ENCODE peak calls at places on chromosomes 4 and X, in ten cellular contexts. One of them, this sample, is unnamed.
A peak's percentile ranks its signal among the peaks of the same experiment; 100 is the strongest.

GRCh38 chr4:26076000-26076587 is 162.1 kb downstream of the SMIM20 start:
- DNase-seq in ovary: no peak
- DNase-seq in dorsolateral prefrontal cortex: no peak
- DNase-seq in uterus: no peak
- DNase-seq in OCI-LY7: no peak
- DNase-seq in body of pancreas: no peak
- DNase-seq in brain microvascular endothelial cell: no peak
- DNase-seq in A549: no peak
- DNase-seq in AG04450: no peak
- DNase-seq in mesendoderm: no peak
- DNase-seq in this sample: no peak

GRCh38 chrX:129785160-129785947 is 5.6 kb downstream of the SASH3 start:
- DNase-seq in uterus: no peak
- DNase-seq in ovary: no peak
- DNase-seq in A549: no peak
- DNase-seq in mesendoderm: no peak
- DNase-seq in AG04450: no peak
- DNase-seq in dorsolateral prefrontal cortex: no peak
- DNase-seq in brain microvascular endothelial cell: no peak
- DNase-seq in body of pancreas: no peak
- DNase-seq in OCI-LY7: no peak
- DNase-seq in this sample: no peak

GRCh38 chr4:161522031-161522430 is 641.8 kb downstream of the FSTL5 start:
- DNase-seq in AG04450: no peak
- DNase-seq in brain microvascular endothelial cell: no peak
- DNase-seq in mesendoderm: no peak
- DNase-seq in ovary: no peak
- DNase-seq in dorsolateral prefrontal cortex: no peak
- DNase-seq in OCI-LY7: no peak
- DNase-seq in body of pancreas: no peak
- DNase-seq in A549: no peak
- DNase-seq in uterus: no peak
- DNase-seq in this sample: no peak

GRCh38 chr4:24799544-24800272 is 4.3 kb downstream of the SOD3 start:
- DNase-seq in AG04450: no peak
- DNase-seq in dorsolateral prefrontal cortex: no peak
- DNase-seq in uterus: no peak
- DNase-seq in mesendoderm: peak; percentile 8
- DNase-seq in A549: no peak
- DNase-seq in OCI-LY7: no peak
- DNase-seq in body of pancreas: no peak
- DNase-seq in ovary: peak; percentile 21
- DNase-seq in brain microvascular endothelial cell: no peak
- DNase-seq in this sample: no peak

GRCh38 chr4:125703443-125703842 is 388.7 kb downstream of the FAT4 start:
- DNase-seq in AG04450: no peak
- DNase-seq in body of pancreas: no peak
- DNase-seq in dorsolateral prefrontal cortex: no peak
- DNase-seq in A549: no peak
- DNase-seq in ovary: no peak
- DNase-seq in brain microvascular endothelial cell: no peak
- DNase-seq in mesendoderm: no peak
- DNase-seq in uterus: no peak
- DNase-seq in OCI-LY7: no peak
- DNase-seq in this sample: no peak

GRCh38 chrX:115591420-115591819 is 30.4 kb downstream of the PLS3 start:
- DNase-seq in AG04450: no peak
- DNase-seq in mesendoderm: no peak
- DNase-seq in uterus: no peak
- DNase-seq in A549: no peak
- DNase-seq in OCI-LY7: no peak
- DNase-seq in dorsolateral prefrontal cortex: no peak
- DNase-seq in brain microvascular endothelial cell: no peak
- DNase-seq in body of pancreas: no peak
- DNase-seq in ovary: no peak
- DNase-seq in this sample: no peak

GRCh38 chr4:152935138-152935537 is 985 bp upstream of the FHDC1 start:
- DNase-seq in brain microvascular endothelial cell: no peak
- DNase-seq in ovary: no peak
- DNase-seq in A549: peak; percentile 18
- DNase-seq in mesendoderm: peak; percentile 92
- DNase-seq in OCI-LY7: no peak
- DNase-seq in dorsolateral prefrontal cortex: no peak
- DNase-seq in AG04450: no peak
- DNase-seq in uterus: no peak
- DNase-seq in body of pancreas: peak; percentile 67
- DNase-seq in this sample: peak; percentile 61

GRCh38 chrX:22800360-22800759 is 199.4 kb upstream of the DDX53 start:
- DNase-seq in body of pancreas: no peak
- DNase-seq in dorsolateral prefrontal cortex: no peak
- DNase-seq in brain microvascular endothelial cell: peak; percentile 81
- DNase-seq in AG04450: peak; percentile 66
- DNase-seq in uterus: peak; percentile 12
- DNase-seq in mesendoderm: peak; percentile 78
- DNase-seq in ovary: no peak
- DNase-seq in A549: no peak
- DNase-seq in OCI-LY7: no peak
- DNase-seq in this sample: no peak

GRCh38 chr4:186915816-186916215 is 192.2 kb upstream of the FAT1 start:
- DNase-seq in brain microvascular endothelial cell: no peak
- DNase-seq in ovary: no peak
- DNase-seq in OCI-LY7: no peak
- DNase-seq in dorsolateral prefrontal cortex: no peak
- DNase-seq in mesendoderm: peak; percentile 41
- DNase-seq in A549: no peak
- DNase-seq in AG04450: no peak
- DNase-seq in body of pancreas: no peak
- DNase-seq in uterus: no peak
- DNase-seq in this sample: no peak

GRCh38 chrX:134580947-134581346 is 77.3 kb downstream of the PLAC1 start:
- DNase-seq in AG04450: no peak
- DNase-seq in brain microvascular endothelial cell: no peak
- DNase-seq in dorsolateral prefrontal cortex: no peak
- DNase-seq in body of pancreas: no peak
- DNase-seq in uterus: no peak
- DNase-seq in mesendoderm: no peak
- DNase-seq in OCI-LY7: no peak
- DNase-seq in ovary: no peak
- DNase-seq in A549: no peak
- DNase-seq in this sample: no peak

GRCh38 chrX:151019837-151020236 is 36.7 kb downstream of the HMGB3 start:
- DNase-seq in ovary: no peak
- DNase-seq in OCI-LY7: no peak
- DNase-seq in A549: no peak
- DNase-seq in AG04450: peak; percentile 18
- DNase-seq in mesendoderm: no peak
- DNase-seq in dorsolateral prefrontal cortex: no peak
- DNase-seq in uterus: no peak
- DNase-seq in brain microvascular endothelial cell: peak; percentile 4
- DNase-seq in body of pancreas: no peak
- DNase-seq in this sample: no peak

GRCh38 chr4:183332447-183332846 is 10.2 kb upstream of the CLDN24 start:
- DNase-seq in mesendoderm: no peak
- DNase-seq in A549: no peak
- DNase-seq in AG04450: no peak
- DNase-seq in ovary: no peak
- DNase-seq in body of pancreas: no peak
- DNase-seq in brain microvascular endothelial cell: no peak
- DNase-seq in dorsolateral prefrontal cortex: peak; percentile 67
- DNase-seq in OCI-LY7: no peak
- DNase-seq in uterus: no peak
- DNase-seq in this sample: no peak

GRCh38 chr4:70969076-70969475 is 24.4 kb upstream of the DCK start:
- DNase-seq in A549: no peak
- DNase-seq in AG04450: no peak
- DNase-seq in uterus: no peak
- DNase-seq in mesendoderm: no peak
- DNase-seq in brain microvascular endothelial cell: no peak
- DNase-seq in ovary: no peak
- DNase-seq in body of pancreas: no peak
- DNase-seq in dorsolateral prefrontal cortex: no peak
- DNase-seq in OCI-LY7: no peak
- DNase-seq in this sample: no peak

GRCh38 chr4:1871471-1872021 is 353 bp downstream of the NSD2 start:
- DNase-seq in AG04450: no peak
- DNase-seq in A549: no peak
- DNase-seq in OCI-LY7: peak; percentile 50
- DNase-seq in brain microvascular endothelial cell: no peak
- DNase-seq in dorsolateral prefrontal cortex: no peak
- DNase-seq in mesendoderm: peak; percentile 47
- DNase-seq in body of pancreas: peak; percentile 30
- DNase-seq in uterus: peak; percentile 23
- DNase-seq in ovary: no peak
- DNase-seq in this sample: no peak

DNA sequence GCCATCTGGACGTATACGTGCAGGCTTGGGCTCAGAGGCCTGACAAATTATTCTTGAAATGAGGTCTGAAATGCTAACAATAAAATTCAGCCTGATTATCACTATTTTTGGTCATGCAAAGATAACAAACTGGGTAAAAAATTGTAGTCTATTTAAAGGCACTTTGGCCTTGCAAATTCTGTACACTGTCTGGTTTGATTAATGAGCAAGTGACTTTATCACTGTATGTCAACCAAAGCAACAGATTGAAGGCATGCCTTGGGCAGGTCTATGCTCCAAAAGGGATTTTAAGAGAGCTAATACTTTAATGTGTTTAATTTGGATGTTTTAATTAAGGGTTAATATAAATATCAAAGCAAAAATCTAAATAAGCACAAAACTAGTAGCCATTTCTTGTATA is 1034.9 kb upstream of the GRID2 start:
- DNase-seq in brain microvascular endothelial cell: no peak
- DNase-seq in mesendoderm: peak; percentile 35
- DNase-seq in body of pancreas: no peak
- DNase-seq in AG04450: no peak
- DNase-seq in A549: no peak
- DNase-seq in dorsolateral prefrontal cortex: no peak
- DNase-seq in uterus: no peak
- DNase-seq in ovary: no peak
- DNase-seq in OCI-LY7: no peak
- DNase-seq in this sample: no peak
- H3K27ac ChIP-seq in brain microvascular endothelial cell: no peak overlapping the region
- H3K27ac ChIP-seq in mesendoderm: no peak overlapping the region
- H3K27ac ChIP-seq in body of pancreas: no peak overlapping the region
- H3K27ac ChIP-seq in AG04450: no peak overlapping the region
- H3K27ac ChIP-seq in A549: no peak overlapping the region
- H3K27ac ChIP-seq in dorsolateral prefrontal cortex: no peak overlapping the region
- H3K27ac ChIP-seq in uterus: no peak overlapping the region
- H3K27ac ChIP-seq in ovary: no peak overlapping the region
- H3K27ac ChIP-seq in OCI-LY7: no peak overlapping the region
- H3K27ac ChIP-seq in this sample: no peak overlapping the region

GRCh38 chr4:67483868-67484602 is 61.3 kb downstream of the CENPC start:
- DNase-seq in mesendoderm: peak; percentile 83
- DNase-seq in AG04450: no peak
- DNase-seq in OCI-LY7: no peak
- DNase-seq in dorsolateral prefrontal cortex: no peak
- DNase-seq in uterus: no peak
- DNase-seq in body of pancreas: no peak
- DNase-seq in brain microvascular endothelial cell: peak; percentile 87
- DNase-seq in ovary: no peak
- DNase-seq in A549: no peak
- DNase-seq in this sample: no peak
- H3K4me3 ChIP-seq in mesendoderm: no peak overlapping the region
- H3K4me3 ChIP-seq in AG04450: no peak overlapping the region
- H3K4me3 ChIP-seq in OCI-LY7: no peak overlapping the region
- H3K4me3 ChIP-seq in dorsolateral prefrontal cortex: no peak overlapping the region
- H3K4me3 ChIP-seq in uterus: no peak overlapping the region
- H3K4me3 ChIP-seq in body of pancreas: no peak overlapping the region
- H3K4me3 ChIP-seq in brain microvascular endothelial cell: no peak overlapping the region
- H3K4me3 ChIP-seq in ovary: no peak overlapping the region
- H3K4me3 ChIP-seq in A549: no peak overlapping the region
- H3K4me3 ChIP-seq in this sample: no peak overlapping the region

DNA sequence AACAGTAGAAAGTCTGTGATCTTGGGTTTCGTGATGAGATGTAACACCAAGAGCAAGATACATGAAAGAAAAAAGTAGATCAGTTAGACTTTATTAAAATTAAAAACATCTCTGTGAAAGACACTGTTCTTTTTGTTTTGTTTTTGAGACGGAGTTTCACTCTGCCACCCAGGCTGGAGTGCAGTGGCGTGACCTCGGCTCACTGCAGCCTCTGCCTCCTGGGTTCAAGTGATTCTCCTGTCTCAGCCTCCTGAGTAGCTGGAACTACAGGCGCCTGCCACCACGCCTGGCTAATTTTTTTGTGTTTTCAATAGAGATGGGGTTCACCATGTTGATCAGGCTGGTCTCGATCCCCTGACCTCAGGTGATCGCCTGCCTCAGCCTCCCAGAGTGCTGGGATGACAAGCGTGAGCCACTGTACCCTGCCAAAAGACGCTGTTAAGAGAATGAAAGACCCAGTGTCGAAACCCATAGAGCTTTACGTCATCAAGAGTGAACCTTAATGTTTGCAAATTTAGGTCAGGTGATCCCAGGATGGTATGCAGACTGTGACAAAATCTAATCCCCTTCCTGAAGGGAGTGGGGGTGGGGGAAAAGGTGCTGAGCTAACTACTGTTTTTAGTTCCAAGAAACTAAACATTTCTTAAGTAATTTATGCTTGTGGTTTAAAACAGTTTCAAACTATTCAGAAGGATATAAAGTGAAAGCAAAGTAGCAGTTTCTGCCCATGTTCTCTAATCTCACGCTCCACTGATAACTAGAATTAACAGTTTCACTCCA is 8.0 kb downstream of the OFD1 start:
- DNase-seq in OCI-LY7: peak; percentile 34
- DNase-seq in AG04450: no peak
- DNase-seq in mesendoderm: peak; percentile 76
- DNase-seq in dorsolateral prefrontal cortex: no peak
- DNase-seq in A549: no peak
- DNase-seq in uterus: no peak
- DNase-seq in ovary: no peak
- DNase-seq in body of pancreas: no peak
- DNase-seq in brain microvascular endothelial cell: no peak
- DNase-seq in this sample: no peak
- H3K27ac ChIP-seq in OCI-LY7: peak overlapping the region; percentile 78
- H3K27ac ChIP-seq in AG04450: no peak overlapping the region
- H3K27ac ChIP-seq in mesendoderm: no peak overlapping the region
- H3K27ac ChIP-seq in dorsolateral prefrontal cortex: no peak overlapping the region
- H3K27ac ChIP-seq in A549: no peak overlapping the region
- H3K27ac ChIP-seq in uterus: peak overlapping the region; percentile 49
- H3K27ac ChIP-seq in ovary: no peak overlapping the region
- H3K27ac ChIP-seq in body of pancreas: peak overlapping the region; percentile 53
- H3K27ac ChIP-seq in brain microvascular endothelial cell: no peak overlapping the region
- H3K27ac ChIP-seq in this sample: no peak overlapping the region

DNA sequence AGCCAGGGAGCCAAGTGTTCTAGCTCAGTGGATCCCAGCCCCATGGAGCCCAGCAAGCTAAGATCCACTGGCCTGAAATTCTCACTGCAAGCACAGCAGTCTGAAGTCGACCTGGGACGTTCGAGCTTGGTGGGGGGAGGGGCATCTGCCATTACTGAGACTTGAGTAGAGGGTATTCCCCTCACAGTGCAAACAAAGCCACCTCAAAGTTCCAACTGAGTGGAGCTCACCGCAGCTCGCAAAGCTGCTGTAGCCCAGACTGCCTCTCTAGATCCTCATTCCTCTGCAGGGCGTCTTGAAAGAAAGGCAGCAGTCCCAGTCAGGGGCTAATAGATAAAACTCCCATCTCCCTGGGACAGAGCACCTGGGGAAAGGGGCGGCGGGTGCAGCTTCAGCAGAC is 226.3 kb downstream of the ZIC3 start:
- DNase-seq in body of pancreas: no peak
- DNase-seq in dorsolateral prefrontal cortex: no peak
- DNase-seq in brain microvascular endothelial cell: no peak
- DNase-seq in ovary: no peak
- DNase-seq in A549: no peak
- DNase-seq in OCI-LY7: no peak
- DNase-seq in mesendoderm: peak; percentile 7
- DNase-seq in uterus: no peak
- DNase-seq in AG04450: no peak
- DNase-seq in this sample: no peak
- H3K4me3 ChIP-seq in body of pancreas: no peak overlapping the region
- H3K4me3 ChIP-seq in dorsolateral prefrontal cortex: no peak overlapping the region
- H3K4me3 ChIP-seq in brain microvascular endothelial cell: no peak overlapping the region
- H3K4me3 ChIP-seq in ovary: no peak overlapping the region
- H3K4me3 ChIP-seq in A549: no peak overlapping the region
- H3K4me3 ChIP-seq in OCI-LY7: no peak overlapping the region
- H3K4me3 ChIP-seq in mesendoderm: no peak overlapping the region
- H3K4me3 ChIP-seq in uterus: no peak overlapping the region
- H3K4me3 ChIP-seq in AG04450: no peak overlapping the region
- H3K4me3 ChIP-seq in this sample: no peak overlapping the region